ENCODE peak calls at places on chromosomes 13 and 19, in six cellular contexts. R is CD4-positive, CD25-positive, alpha-beta regulatory T cell; Z is CD8-positive, alpha-beta T cell; Y is choroid plexus epithelial cell; T is BJ; N is dorsolateral prefrontal cortex. L is an unnamed sample.

GRCh38 chr19:12784394-12784870 is 6.9 kb upstream of the JUNB start:
- DNase-seq in R (no peak), Z (no peak), Y (no peak), T (no peak), N (no peak), L (no peak)

GRCh38 chr13:99894835-99895427 is 76.6 kb downstream of the ZIC5 start:
- DNase-seq in R (peak), Z (no peak), Y (no peak), T (no peak), N (no peak), L (no peak)

GRCh38 chr19:3670258-3670795 is 29.9 kb downstream of the PIP5K1C start:
- DNase-seq in R (no peak), Z (no peak), Y (peak), T (peak), N (no peak), L (no peak)

GRCh38 chr19:2715470-2716274 is 5.5 kb downstream of the DIRAS1 start:
- DNase-seq in R (no peak), Z (no peak), Y (no peak), T (no peak), N (no peak), L (no peak)

GRCh38 chr13:91397595-91397994 is 826 bp upstream of the GPC5 start:
- DNase-seq in R (no peak), Z (no peak), Y (no peak), T (no peak), N (no peak), L (no peak)

GRCh38 chr19:38596057-38596981 is 21.4 kb downstream of the MAP4K1 start:
- DNase-seq in R (no peak), Z (no peak), Y (peak), T (no peak), N (peak), L (no peak)

GRCh38 chr13:66021846-66022245 is 1208.3 kb downstream of the PCDH9 start:
- DNase-seq in R (no peak), Z (no peak), Y (no peak), T (no peak), N (no peak), L (no peak)

GRCh38 chr13:33723365-33723764 is 94.6 kb upstream of the RFC3 start:
- DNase-seq in R (no peak), Z (no peak), Y (peak), T (no peak), N (no peak), L (no peak)

GRCh38 chr19:8308891-8309291 is 733 bp upstream of the CD320 start:
- DNase-seq in R (no peak), Z (no peak), Y (no peak), T (no peak), N (no peak), L (peak)

GRCh38 chr13:86608739-86609138 is 809.5 kb upstream of the SLITRK6 start:
- DNase-seq in R (no peak), Z (no peak), Y (no peak), T (no peak), N (no peak), L (no peak)

DNA sequence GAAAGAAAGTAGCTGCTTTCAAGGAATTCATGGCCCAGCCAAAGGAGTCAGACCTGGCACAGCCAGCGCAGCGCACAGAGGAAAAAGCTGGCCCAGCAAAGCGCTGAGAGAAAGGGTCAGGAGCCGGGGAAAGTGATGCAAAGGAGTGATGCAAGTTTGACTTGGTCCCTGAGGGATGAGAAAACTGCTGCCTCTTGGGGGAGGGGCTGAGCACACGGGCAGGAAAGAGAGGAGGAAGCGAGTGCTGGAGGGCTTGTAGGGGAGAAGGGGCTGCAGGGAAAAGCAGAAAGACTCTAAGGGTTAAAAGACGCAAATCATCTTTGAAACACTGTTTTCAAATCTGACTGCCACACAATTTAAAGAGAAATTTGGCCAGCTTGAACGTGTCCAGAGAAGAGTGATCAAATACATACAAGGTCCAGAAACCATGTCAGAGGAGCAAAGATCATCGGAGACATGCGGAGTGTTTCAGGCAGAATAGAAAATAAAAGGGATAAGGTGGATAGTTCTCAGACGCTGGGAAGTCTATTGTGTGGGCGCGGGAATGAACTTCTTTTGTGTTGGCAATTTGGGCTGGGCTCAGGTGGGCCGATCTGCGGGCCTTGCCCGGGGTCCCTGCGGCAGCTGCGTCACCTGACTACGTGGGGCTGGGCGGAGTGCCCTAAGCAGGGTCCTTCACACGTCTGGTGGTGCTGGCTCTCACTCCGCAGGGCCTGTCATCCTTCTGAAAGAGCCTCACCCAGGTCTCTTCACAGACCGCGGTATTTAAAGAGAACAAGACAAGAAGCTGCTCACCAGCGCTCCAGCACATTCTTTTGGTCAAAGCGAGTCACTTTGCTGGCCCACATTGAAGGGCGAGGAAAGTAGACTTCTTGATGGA is 18.1 kb downstream of the N4BP2L1 start:
- DNase-seq in R (no peak), Z (no peak), Y (peak), T (no peak), N (no peak), L (no peak)
- H3K4me3 ChIP-seq in R (no peak), Z (no peak), Y (peak), T (no peak), N (no peak), L (no peak)

GRCh38 chr13:35978607-35979316 is 152.4 kb downstream of the DCLK1 start:
- DNase-seq in R (peak), Z (no peak), Y (peak), T (no peak), N (no peak), L (peak)
- H3K4me3 ChIP-seq in R (no peak), Z (no peak), Y (no peak), T (no peak), N (no peak), L (no peak)

GRCh38 chr19:45340232-45340898 is at the start of gene KLC3:
- DNase-seq in R (peak), Z (no peak), Y (no peak), T (no peak), N (no peak), L (peak)

GRCh38 chr19:45344621-45345505 is 4.3 kb downstream of the KLC3 start:
- DNase-seq in R (no peak), Z (no peak), Y (no peak), T (no peak), N (no peak), L (no peak)

GRCh38 chr19:45342911-45343310 is 2.4 kb downstream of the KLC3 start:
- DNase-seq in R (no peak), Z (no peak), Y (no peak), T (no peak), N (peak), L (no peak)

GRCh38 chr19:45339629-45340028 is 921 bp upstream of the KLC3 start:
- DNase-seq in R (no peak), Z (no peak), Y (no peak), T (no peak), N (no peak), L (no peak)

DNA sequence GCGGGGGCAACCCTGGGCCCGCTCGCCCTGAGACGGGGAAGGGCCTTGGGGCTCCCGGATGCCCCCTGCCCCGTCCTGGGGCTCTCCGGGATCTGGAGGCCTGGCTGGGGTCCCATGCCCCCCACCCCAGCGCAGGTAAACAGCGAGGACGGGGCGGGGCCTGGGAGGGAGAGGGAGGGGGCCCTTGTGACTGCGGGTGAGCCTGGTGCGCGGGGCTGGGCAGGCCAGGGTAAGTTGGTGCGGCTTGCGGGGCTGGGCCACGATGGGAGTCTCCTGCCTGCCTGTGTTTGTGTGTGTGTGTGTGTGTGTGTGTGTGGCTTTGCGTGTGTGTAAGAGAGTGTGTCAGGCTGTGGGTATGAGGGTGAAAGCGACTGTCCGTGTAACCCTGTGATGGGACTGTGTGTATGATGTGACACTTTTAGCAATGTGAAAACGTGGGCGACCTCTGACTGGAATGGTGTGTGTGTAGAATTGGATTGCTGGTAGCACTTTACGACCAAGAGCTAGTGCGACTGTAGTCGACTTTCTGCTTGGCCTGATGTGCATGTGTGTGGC is 426 bp downstream of the KLC3 start:
- DNase-seq in R (no peak), Z (no peak), Y (peak), T (no peak), N (no peak), L (peak)
- H3K4me3 ChIP-seq in R (no peak), Z (peak), Y (no peak), T (peak), N (no peak), L (peak)

GRCh38 chr13:20714563-20715339 is 11.3 kb downstream of the IL17D start:
- DNase-seq in R (no peak), Z (no peak), Y (peak), T (no peak), N (no peak), L (no peak)

GRCh38 chr13:20714161-20714560 is 10.7 kb downstream of the IL17D start:
- DNase-seq in R (no peak), Z (no peak), Y (peak), T (no peak), N (no peak), L (no peak)

GRCh38 chr13:20713751-20714150 is 10.3 kb downstream of the IL17D start:
- DNase-seq in R (no peak), Z (no peak), Y (peak), T (peak), N (no peak), L (no peak)

GRCh38 chr13:20711301-20712044 is 8.0 kb downstream of the IL17D start:
- DNase-seq in R (no peak), Z (no peak), Y (no peak), T (no peak), N (no peak), L (no peak)

DNA sequence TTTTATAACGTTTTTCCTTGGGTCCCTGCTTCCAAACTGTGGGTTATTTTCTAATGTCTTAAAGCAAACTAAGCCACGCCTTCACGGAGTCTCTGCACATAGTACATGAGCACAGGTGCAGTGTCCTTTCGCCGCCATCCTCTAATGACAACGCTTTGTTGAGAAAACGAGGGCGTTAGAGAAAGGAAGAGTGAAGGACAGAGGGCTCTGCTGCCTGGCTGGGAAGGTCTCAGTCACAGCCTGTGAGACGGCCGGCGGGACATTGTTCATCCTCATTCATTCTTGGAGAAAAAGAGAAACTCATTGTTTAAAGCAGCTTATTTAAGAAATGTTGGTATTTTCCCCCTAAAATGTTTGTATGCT is 9.5 kb downstream of the IL17D start:
- DNase-seq in R (no peak), Z (no peak), Y (no peak), T (no peak), N (no peak), L (peak)
- H3K4me3 ChIP-seq in R (no peak), Z (no peak), Y (peak), T (no peak), N (peak), L (no peak)

GRCh38 chr19:17226002-17226933 is at the start of gene OCEL1:
- DNase-seq in R (peak), Z (peak), Y (peak), T (peak), N (peak), L (peak)

GRCh38 chr19:17227798-17228367 is 1.9 kb downstream of the OCEL1 start:
- DNase-seq in R (no peak), Z (no peak), Y (no peak), T (no peak), N (no peak), L (peak)

GRCh38 chr19:17229890-17230289 is 3.9 kb downstream of the OCEL1 start:
- DNase-seq in R (no peak), Z (no peak), Y (no peak), T (no peak), N (no peak), L (no peak)

GRCh38 chr19:17220207-17220758 is 5.1 kb downstream of the USE1 start:
- DNase-seq in R (no peak), Z (no peak), Y (peak), T (no peak), N (no peak), L (no peak)

GRCh38 chr19:17225051-17225450 is 975 bp upstream of the OCEL1 start:
- DNase-seq in R (no peak), Z (no peak), Y (no peak), T (no peak), N (no peak), L (no peak)
- H3K4me3 ChIP-seq in R (no peak), Z (no peak), Y (no peak), T (no peak), N (peak), L (no peak)

DNA sequence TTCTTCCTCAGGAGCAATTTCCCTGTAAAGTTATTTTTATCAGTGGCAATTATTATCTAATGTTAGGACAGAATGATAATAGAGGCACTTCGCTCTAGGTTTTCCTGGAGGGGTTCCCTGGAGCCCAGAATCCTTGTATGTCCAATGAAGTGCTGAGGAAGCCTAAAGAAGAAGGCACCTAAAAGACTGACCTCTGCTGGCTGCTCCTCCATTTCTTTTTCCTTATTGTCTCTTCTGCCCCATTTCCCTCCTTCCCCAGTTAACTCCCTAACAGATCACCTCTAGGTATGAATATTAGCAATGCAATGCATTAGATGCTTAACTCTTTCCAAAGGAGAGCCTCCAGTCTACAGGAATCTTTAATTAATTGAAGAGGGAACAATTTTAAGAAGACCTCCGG is 985.4 kb downstream of the DIAPH3 start:
- DNase-seq in R (no peak), Z (no peak), Y (peak), T (no peak), N (no peak), L (no peak)
- H3K4me3 ChIP-seq in R (no peak), Z (no peak), Y (no peak), T (no peak), N (no peak), L (no peak)

L was measured in HAP-1.